ENCODE peak calls at places on chromosomes 13 and 19, in six cellular contexts. One of them, this sample, is unnamed.

GRCh38 chr19:9054768-9055167 is 32.1 kb upstream of the OR1M1 start:
- DNase-seq in HFFc6: no peak
- DNase-seq in GM12864: no peak
- DNase-seq in tibial nerve: no peak
- DNase-seq in fibroblast of the aortic adventitia: no peak
- DNase-seq in LNCaP clone FGC: no peak
- DNase-seq in this sample: no peak

GRCh38 chr13:43132228-43132627 is 108.8 kb downstream of the DNAJC15 start:
- DNase-seq in tibial nerve: no peak
- DNase-seq in GM12864: no peak
- DNase-seq in HFFc6: no peak
- DNase-seq in LNCaP clone FGC: peak; percentile 37
- DNase-seq in fibroblast of the aortic adventitia: peak; percentile 23
- DNase-seq in this sample: no peak

GRCh38 chr13:48233886-48234488 is 981 bp downstream of the ITM2B start:
- DNase-seq in HFFc6: no peak
- DNase-seq in LNCaP clone FGC: no peak
- DNase-seq in tibial nerve: no peak
- DNase-seq in GM12864: peak; percentile 25
- DNase-seq in fibroblast of the aortic adventitia: peak; percentile 78
- DNase-seq in this sample: no peak

GRCh38 chr19:4722671-4723464 is 774 bp downstream of the DPP9 start:
- DNase-seq in GM12864: no peak
- DNase-seq in tibial nerve: no peak
- DNase-seq in LNCaP clone FGC: no peak
- DNase-seq in HFFc6: no peak
- DNase-seq in fibroblast of the aortic adventitia: peak; percentile 92
- DNase-seq in this sample: peak; percentile 47

GRCh38 chr13:98026457-98026857 is 73.0 kb downstream of the IPO5 start:
- DNase-seq in fibroblast of the aortic adventitia: no peak
- DNase-seq in tibial nerve: no peak
- DNase-seq in HFFc6: no peak
- DNase-seq in GM12864: no peak
- DNase-seq in LNCaP clone FGC: no peak
- DNase-seq in this sample: no peak

GRCh38 chr13:42997381-42997780 is 5.3 kb upstream of the EPSTI1 start:
- DNase-seq in GM12864: no peak
- DNase-seq in fibroblast of the aortic adventitia: peak; percentile 45
- DNase-seq in HFFc6: peak; percentile 36
- DNase-seq in LNCaP clone FGC: no peak
- DNase-seq in tibial nerve: no peak
- DNase-seq in this sample: no peak

GRCh38 chr19:43591904-43592772 is 3.8 kb downstream of the IRGQ start:
- DNase-seq in tibial nerve: no peak
- DNase-seq in GM12864: no peak
- DNase-seq in HFFc6: no peak
- DNase-seq in fibroblast of the aortic adventitia: no peak
- DNase-seq in LNCaP clone FGC: no peak
- DNase-seq in this sample: no peak

GRCh38 chr13:113411216-113412023 is 41.9 kb downstream of the ADPRHL1 start:
- DNase-seq in fibroblast of the aortic adventitia: peak; percentile 85
- DNase-seq in tibial nerve: no peak
- DNase-seq in GM12864: no peak
- DNase-seq in LNCaP clone FGC: no peak
- DNase-seq in HFFc6: peak; percentile 98
- DNase-seq in this sample: peak; percentile 86

GRCh38 chr13:23985060-23985459 is 87.8 kb upstream of the C1QTNF9B start:
- DNase-seq in HFFc6: no peak
- DNase-seq in tibial nerve: no peak
- DNase-seq in LNCaP clone FGC: no peak
- DNase-seq in fibroblast of the aortic adventitia: no peak
- DNase-seq in GM12864: no peak
- DNase-seq in this sample: no peak

GRCh38 chr13:89763011-89763410 is 1584.5 kb upstream of the MIR17HG start:
- DNase-seq in HFFc6: no peak
- DNase-seq in tibial nerve: no peak
- DNase-seq in fibroblast of the aortic adventitia: no peak
- DNase-seq in GM12864: no peak
- DNase-seq in LNCaP clone FGC: no peak
- DNase-seq in this sample: no peak

GRCh38 chr13:33272531-33273124 is 12.9 kb downstream of the STARD13 start:
- DNase-seq in HFFc6: no peak
- DNase-seq in LNCaP clone FGC: no peak
- DNase-seq in fibroblast of the aortic adventitia: no peak
- DNase-seq in GM12864: no peak
- DNase-seq in tibial nerve: no peak
- DNase-seq in this sample: no peak

GRCh38 chr13:100550433-100550832 is 38.2 kb downstream of the GGACT start:
- DNase-seq in HFFc6: peak; percentile 57
- DNase-seq in fibroblast of the aortic adventitia: peak; percentile 75
- DNase-seq in GM12864: no peak
- DNase-seq in tibial nerve: no peak
- DNase-seq in LNCaP clone FGC: no peak
- DNase-seq in this sample: peak; percentile 63

GRCh38 chr13:113648218-113648615 is 9.8 kb downstream of the ATP4B start:
- DNase-seq in GM12864: no peak
- DNase-seq in LNCaP clone FGC: no peak
- DNase-seq in tibial nerve: peak; percentile 11
- DNase-seq in fibroblast of the aortic adventitia: no peak
- DNase-seq in HFFc6: no peak
- DNase-seq in this sample: no peak

GRCh38 chr13:94209110-94209509 is 270.4 kb downstream of the DCT start:
- DNase-seq in GM12864: no peak
- DNase-seq in HFFc6: no peak
- DNase-seq in fibroblast of the aortic adventitia: no peak
- DNase-seq in tibial nerve: no peak
- DNase-seq in LNCaP clone FGC: peak; percentile 59
- DNase-seq in this sample: no peak

GRCh38 chr19:13057147-13057572 is 45.5 kb downstream of the LYL1 start:
- DNase-seq in fibroblast of the aortic adventitia: no peak
- DNase-seq in GM12864: no peak
- DNase-seq in LNCaP clone FGC: no peak
- DNase-seq in tibial nerve: no peak
- DNase-seq in HFFc6: no peak
- DNase-seq in this sample: no peak

GRCh38 chr13:111549464-111549863 is 229.0 kb downstream of the TEX29 start:
- DNase-seq in fibroblast of the aortic adventitia: no peak
- DNase-seq in LNCaP clone FGC: no peak
- DNase-seq in tibial nerve: no peak
- DNase-seq in HFFc6: no peak
- DNase-seq in GM12864: no peak
- DNase-seq in this sample: no peak

GRCh38 chr13:110135977-110136597 is 170.9 kb downstream of the COL4A1 start:
- DNase-seq in HFFc6: no peak
- DNase-seq in tibial nerve: no peak
- DNase-seq in LNCaP clone FGC: no peak
- DNase-seq in fibroblast of the aortic adventitia: no peak
- DNase-seq in GM12864: no peak
- DNase-seq in this sample: no peak

GRCh38 chr13:80259159-80259558 is 81.8 kb downstream of the SPRY2 start:
- DNase-seq in LNCaP clone FGC: no peak
- DNase-seq in HFFc6: no peak
- DNase-seq in GM12864: no peak
- DNase-seq in tibial nerve: no peak
- DNase-seq in fibroblast of the aortic adventitia: no peak
- DNase-seq in this sample: no peak

GRCh38 chr13:114078501-114079451 is 53.6 kb downstream of the RASA3 start:
- DNase-seq in LNCaP clone FGC: peak; percentile 52
- DNase-seq in tibial nerve: peak; percentile 53
- DNase-seq in fibroblast of the aortic adventitia: peak; percentile 89
- DNase-seq in HFFc6: peak; percentile 63
- DNase-seq in GM12864: no peak
- DNase-seq in this sample: peak; percentile 28

GRCh38 chr13:22594041-22594440 is 586.7 kb upstream of the SGCG start:
- DNase-seq in HFFc6: no peak
- DNase-seq in LNCaP clone FGC: no peak
- DNase-seq in tibial nerve: no peak
- DNase-seq in fibroblast of the aortic adventitia: no peak
- DNase-seq in GM12864: no peak
- DNase-seq in this sample: no peak

GRCh38 chr19:45451181-45451849 is 16.5 kb upstream of the FOSB start:
- DNase-seq in GM12864: peak; percentile 69
- DNase-seq in tibial nerve: no peak
- DNase-seq in HFFc6: peak; percentile 69
- DNase-seq in fibroblast of the aortic adventitia: peak; percentile 58
- DNase-seq in LNCaP clone FGC: no peak
- DNase-seq in this sample: no peak

GRCh38 chr13:98751397-98752110 is 918 bp downstream of the SLC15A1 start:
- DNase-seq in HFFc6: peak; percentile 10
- DNase-seq in LNCaP clone FGC: no peak
- DNase-seq in GM12864: no peak
- DNase-seq in tibial nerve: no peak
- DNase-seq in fibroblast of the aortic adventitia: peak; percentile 41
- DNase-seq in this sample: no peak

GRCh38 chr13:100790405-100790804 is 115.8 kb upstream of the TMTC4 start:
- DNase-seq in LNCaP clone FGC: no peak
- DNase-seq in GM12864: no peak
- DNase-seq in tibial nerve: no peak
- DNase-seq in HFFc6: no peak
- DNase-seq in fibroblast of the aortic adventitia: no peak
- DNase-seq in this sample: no peak

GRCh38 chr19:14354445-14354844 is 26.8 kb upstream of the ADGRE5 start:
- DNase-seq in fibroblast of the aortic adventitia: no peak
- DNase-seq in tibial nerve: no peak
- DNase-seq in HFFc6: no peak
- DNase-seq in GM12864: no peak
- DNase-seq in LNCaP clone FGC: no peak
- DNase-seq in this sample: no peak

GRCh38 chr13:26449063-26449848 is 108.2 kb upstream of the WASF3 start:
- DNase-seq in fibroblast of the aortic adventitia: no peak
- DNase-seq in tibial nerve: no peak
- DNase-seq in HFFc6: peak; percentile 69
- DNase-seq in GM12864: no peak
- DNase-seq in LNCaP clone FGC: no peak
- DNase-seq in this sample: no peak

GRCh38 chr19:54485846-54486245 is 12.8 kb upstream of the CDC42EP5 start:
- DNase-seq in LNCaP clone FGC: no peak
- DNase-seq in GM12864: no peak
- DNase-seq in tibial nerve: no peak
- DNase-seq in HFFc6: no peak
- DNase-seq in fibroblast of the aortic adventitia: peak; percentile 58
- DNase-seq in this sample: no peak

GRCh38 chr13:86447479-86447878 is 648.3 kb upstream of the SLITRK6 start:
- DNase-seq in fibroblast of the aortic adventitia: no peak
- DNase-seq in GM12864: no peak
- DNase-seq in LNCaP clone FGC: no peak
- DNase-seq in HFFc6: no peak
- DNase-seq in tibial nerve: no peak
- DNase-seq in this sample: no peak

GRCh38 chr13:86446311-86446710 is 647.1 kb upstream of the SLITRK6 start:
- DNase-seq in fibroblast of the aortic adventitia: peak; percentile 57
- DNase-seq in HFFc6: no peak
- DNase-seq in LNCaP clone FGC: no peak
- DNase-seq in tibial nerve: no peak
- DNase-seq in GM12864: no peak
- DNase-seq in this sample: no peak

GRCh38 chr13:86445584-86446140 is 646.4 kb upstream of the SLITRK6 start:
- DNase-seq in LNCaP clone FGC: no peak
- DNase-seq in HFFc6: no peak
- DNase-seq in GM12864: no peak
- DNase-seq in fibroblast of the aortic adventitia: peak; percentile 33
- DNase-seq in tibial nerve: no peak
- DNase-seq in this sample: no peak
- TF ChIP-seq CTCF in LNCaP clone FGC: no peak
- TF ChIP-seq CTCF in HFFc6: no peak
- TF ChIP-seq CTCF in GM12864: no peak
- TF ChIP-seq CTCF in fibroblast of the aortic adventitia: no peak
- TF ChIP-seq CTCF in tibial nerve: no peak
- TF ChIP-seq CTCF in this sample: no peak

DNA sequence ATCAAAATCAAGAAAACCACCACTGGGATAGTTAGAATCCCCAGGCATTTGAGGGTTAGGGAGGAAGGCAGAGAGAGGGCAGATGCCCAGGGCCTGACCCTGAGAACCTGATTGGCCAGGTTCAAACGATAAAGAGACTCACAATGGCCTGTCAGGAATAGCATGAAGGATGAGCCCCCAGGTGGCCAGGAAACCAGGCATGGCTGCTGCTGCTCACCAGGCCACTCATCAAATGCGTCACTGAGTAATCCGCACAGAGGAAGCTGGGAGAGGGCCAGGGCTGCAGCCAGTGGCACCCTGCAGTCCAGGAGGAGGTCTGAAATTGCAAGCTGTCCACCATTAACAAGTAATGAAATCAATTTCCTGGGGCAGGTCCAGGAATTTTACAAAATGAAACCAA is 111.3 kb downstream of the KATNAL1 start:
- DNase-seq in GM12864: no peak
- DNase-seq in LNCaP clone FGC: no peak
- DNase-seq in HFFc6: peak; percentile 46
- DNase-seq in fibroblast of the aortic adventitia: no peak
- DNase-seq in tibial nerve: no peak
- DNase-seq in this sample: no peak
- TF ChIP-seq CTCF in GM12864: no peak
- TF ChIP-seq CTCF in LNCaP clone FGC: no peak
- TF ChIP-seq CTCF in HFFc6: no peak
- TF ChIP-seq CTCF in fibroblast of the aortic adventitia: no peak
- TF ChIP-seq CTCF in tibial nerve: no peak
- TF ChIP-seq CTCF in this sample: no peak

DNA sequence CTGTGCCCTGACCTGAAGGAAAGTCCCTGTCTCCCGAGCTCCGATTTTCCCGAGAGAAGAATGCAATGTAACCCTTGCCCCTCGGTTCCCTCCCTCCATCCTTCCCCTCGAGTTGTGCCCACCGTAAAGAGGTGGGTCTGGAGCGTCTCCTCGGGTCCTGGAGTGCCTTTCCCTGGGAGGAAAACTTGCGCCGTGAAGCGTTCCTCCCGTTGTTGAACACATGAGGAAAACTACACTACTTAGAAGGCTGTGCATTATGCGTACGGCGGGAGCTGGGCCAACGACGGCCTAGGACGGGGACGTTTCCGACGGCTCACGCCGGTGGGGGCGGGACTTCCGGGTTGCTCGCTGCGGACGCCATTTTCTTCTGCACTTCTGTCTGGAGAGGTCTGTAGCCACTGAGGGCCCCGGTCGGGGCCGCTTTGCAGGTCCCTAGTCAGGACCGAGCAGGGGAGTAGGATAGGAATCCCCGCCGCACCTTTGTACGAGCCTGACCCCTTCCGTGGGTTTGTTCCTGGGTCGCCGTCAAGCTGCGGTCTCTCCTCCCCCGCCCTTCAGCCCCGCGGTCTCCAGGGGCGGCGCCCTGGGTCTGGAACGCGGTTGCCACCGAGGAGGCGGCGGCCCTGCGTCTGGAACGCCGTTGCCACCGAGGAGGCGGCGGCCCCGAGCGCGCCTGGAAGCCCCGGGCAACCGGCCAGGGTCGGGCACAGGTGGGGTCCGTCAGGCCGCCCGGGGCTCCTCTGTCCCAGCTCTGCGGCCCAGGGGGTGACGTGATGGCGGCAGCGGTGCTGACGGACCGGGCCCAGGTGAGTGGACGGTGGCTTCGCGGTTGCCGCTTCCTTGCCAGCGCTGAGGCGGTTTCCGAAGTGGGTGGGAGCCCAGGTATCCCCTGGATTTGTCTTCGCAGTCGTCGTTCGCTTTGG is at the start of gene ZNF264:
- DNase-seq in fibroblast of the aortic adventitia: peak; percentile 87
- DNase-seq in GM12864: peak; percentile 73
- DNase-seq in HFFc6: peak; percentile 73
- DNase-seq in tibial nerve: peak; percentile 70
- DNase-seq in LNCaP clone FGC: peak; percentile 75
- DNase-seq in this sample: peak; percentile 50
- TF ChIP-seq CTCF in fibroblast of the aortic adventitia: no peak
- TF ChIP-seq CTCF in GM12864: no peak
- TF ChIP-seq CTCF in HFFc6: no peak
- TF ChIP-seq CTCF in tibial nerve: no peak
- TF ChIP-seq CTCF in LNCaP clone FGC: no peak
- TF ChIP-seq CTCF in this sample: no peak

GRCh38 chr19:23070353-23070781 is 46.5 kb upstream of the ZNF730 start:
- DNase-seq in LNCaP clone FGC: no peak
- DNase-seq in fibroblast of the aortic adventitia: peak; percentile 22
- DNase-seq in HFFc6: no peak
- DNase-seq in tibial nerve: no peak
- DNase-seq in GM12864: no peak
- DNase-seq in this sample: no peak
- TF ChIP-seq CTCF in LNCaP clone FGC: peak; percentile 23
- TF ChIP-seq CTCF in fibroblast of the aortic adventitia: peak; percentile 45
- TF ChIP-seq CTCF in HFFc6: peak; percentile 50
- TF ChIP-seq CTCF in tibial nerve: no peak
- TF ChIP-seq CTCF in GM12864: peak; percentile 45
- TF ChIP-seq CTCF in this sample: peak; percentile 35

This sample was measured in AG09319.